ENCODE peak calls at places on chromosomes 11 and 22, in nine cellular contexts. R, K, H, O, X, E, M, C and F are unnamed samples.

GRCh38 chr22:43750751-43751150 is 61.4 kb downstream of the EFCAB6 start:
- DNase-seq in R (no peak), K (no peak), H (no peak), O (no peak), X (no peak), E (no peak), M (no peak), C (no peak), F (no peak)

GRCh38 chr11:46890665-46891064 is 27.7 kb downstream of the LRP4 start:
- DNase-seq in R (no peak), K (no peak), H (no peak), O (no peak), X (no peak), E (no peak), M (no peak), C (no peak), F (no peak)

GRCh38 chr11:126175261-126175885 is 36.1 kb downstream of the RPUSD4 start:
- DNase-seq in R (no peak), K (peak; percentile 28), H (peak; percentile 48), O (no peak), X (no peak), E (no peak), M (no peak), C (peak; percentile 46), F (peak; percentile 94)

GRCh38 chr22:21728270-21728669 is 7.3 kb downstream of the YPEL1 start:
- DNase-seq in R (no peak), K (no peak), H (no peak), O (no peak), X (no peak), E (no peak), M (no peak), C (no peak), F (no peak)

GRCh38 chr11:28835790-28836189 is 727.6 kb downstream of the METTL15 start:
- DNase-seq in R (no peak), K (no peak), H (no peak), O (no peak), X (no peak), E (no peak), M (no peak), C (no peak), F (no peak)

GRCh38 chr11:86440305-86440716 is 65.6 kb downstream of the CCDC81 start:
- DNase-seq in R (no peak), K (peak; percentile 31), H (no peak), O (no peak), X (no peak), E (no peak), M (no peak), C (no peak), F (peak; percentile 52)

GRCh38 chr11:5922749-5923426 is 19.2 kb upstream of the OR56A3 start:
- DNase-seq in R (no peak), K (no peak), H (no peak), O (no peak), X (no peak), E (peak; percentile 2), M (no peak), C (no peak), F (no peak)

GRCh38 chr11:56906683-56907148 is 82.0 kb upstream of the OR5AK2 start:
- DNase-seq in R (peak; percentile 33), K (no peak), H (no peak), O (no peak), X (no peak), E (no peak), M (no peak), C (no peak), F (no peak)

GRCh38 chr11:117044287-117045035 is 53.8 kb downstream of the SIK3 start:
- DNase-seq in R (no peak), K (no peak), H (no peak), O (no peak), X (no peak), E (no peak), M (no peak), C (no peak), F (no peak)

GRCh38 chr11:48083427-48083826 is 103.1 kb downstream of the PTPRJ start:
- DNase-seq in R (no peak), K (no peak), H (no peak), O (no peak), X (no peak), E (no peak), M (no peak), C (no peak), F (no peak)

GRCh38 chr22:35783943-35784614 is 66.4 kb downstream of the APOL5 start:
- DNase-seq in R (peak; percentile 38), K (no peak), H (no peak), O (no peak), X (no peak), E (no peak), M (no peak), C (no peak), F (no peak)

GRCh38 chr11:59219836-59220235 is 7.1 kb upstream of the MPEG1 start:
- DNase-seq in R (no peak), K (no peak), H (no peak), O (no peak), X (no peak), E (no peak), M (no peak), C (no peak), F (no peak)

GRCh38 chr22:19718255-19719054 is 4.2 kb downstream of the SEPTIN5 start:
- DNase-seq in R (no peak), K (no peak), H (no peak), O (no peak), X (no peak), E (no peak), M (no peak), C (no peak), F (no peak)
- TF ChIP-seq POLR2A in R (no peak), K (peak; percentile 28), H (no peak), O (no peak), X (no peak), E (no peak), M (no peak), C (no peak), F (no peak)

GRCh38 chr11:9757809-9758675 is 94.2 kb downstream of the SWAP70 start:
- DNase-seq in R (peak; percentile 92), K (peak; percentile 91), H (peak; percentile 75), O (peak; percentile 88), X (peak; percentile 92), E (peak; percentile 42), M (peak; percentile 89), C (peak; percentile 98), F (peak; percentile 97)

GRCh38 chr11:9756878-9757277 is 93.0 kb downstream of the SWAP70 start:
- DNase-seq in R (no peak), K (no peak), H (no peak), O (no peak), X (no peak), E (no peak), M (no peak), C (no peak), F (no peak)

GRCh38 chr11:9754041-9754471 is 90.2 kb downstream of the SWAP70 start:
- DNase-seq in R (no peak), K (no peak), H (no peak), O (no peak), X (no peak), E (no peak), M (no peak), C (no peak), F (peak; percentile 43)

GRCh38 chr11:9756461-9756860 is 92.6 kb downstream of the SWAP70 start:
- DNase-seq in R (no peak), K (no peak), H (no peak), O (no peak), X (no peak), E (no peak), M (no peak), C (no peak), F (no peak)

DNA sequence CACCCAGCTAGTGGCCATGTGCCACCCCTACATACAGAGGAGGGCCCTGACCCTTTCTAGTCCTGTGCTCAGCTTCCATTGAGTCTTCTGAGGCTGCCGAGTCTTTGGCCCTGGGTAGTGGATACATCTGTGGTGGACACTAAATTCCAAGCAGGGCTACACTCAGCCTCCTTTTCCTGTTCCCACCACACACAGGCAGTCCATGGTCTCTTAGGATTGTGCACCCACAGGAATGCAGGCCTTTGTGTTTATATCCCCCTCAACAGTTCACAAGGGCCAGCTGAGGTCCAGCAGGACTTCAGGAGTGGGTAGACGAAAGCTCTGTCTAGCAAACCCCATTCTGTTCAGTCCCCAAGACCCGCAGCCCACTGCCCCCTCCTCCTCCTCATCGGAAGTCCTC is 91.7 kb downstream of the SWAP70 start:
- DNase-seq in R (no peak), K (no peak), H (no peak), O (no peak), X (no peak), E (no peak), M (no peak), C (no peak), F (no peak)
- H3K4me3 ChIP-seq in R (no peak overlapping the region), K (no peak overlapping the region), H (no peak overlapping the region), O (no peak overlapping the region), X (no peak overlapping the region), E (no peak overlapping the region), M (no peak overlapping the region), C (no peak overlapping the region), F (no peak overlapping the region)

DNA sequence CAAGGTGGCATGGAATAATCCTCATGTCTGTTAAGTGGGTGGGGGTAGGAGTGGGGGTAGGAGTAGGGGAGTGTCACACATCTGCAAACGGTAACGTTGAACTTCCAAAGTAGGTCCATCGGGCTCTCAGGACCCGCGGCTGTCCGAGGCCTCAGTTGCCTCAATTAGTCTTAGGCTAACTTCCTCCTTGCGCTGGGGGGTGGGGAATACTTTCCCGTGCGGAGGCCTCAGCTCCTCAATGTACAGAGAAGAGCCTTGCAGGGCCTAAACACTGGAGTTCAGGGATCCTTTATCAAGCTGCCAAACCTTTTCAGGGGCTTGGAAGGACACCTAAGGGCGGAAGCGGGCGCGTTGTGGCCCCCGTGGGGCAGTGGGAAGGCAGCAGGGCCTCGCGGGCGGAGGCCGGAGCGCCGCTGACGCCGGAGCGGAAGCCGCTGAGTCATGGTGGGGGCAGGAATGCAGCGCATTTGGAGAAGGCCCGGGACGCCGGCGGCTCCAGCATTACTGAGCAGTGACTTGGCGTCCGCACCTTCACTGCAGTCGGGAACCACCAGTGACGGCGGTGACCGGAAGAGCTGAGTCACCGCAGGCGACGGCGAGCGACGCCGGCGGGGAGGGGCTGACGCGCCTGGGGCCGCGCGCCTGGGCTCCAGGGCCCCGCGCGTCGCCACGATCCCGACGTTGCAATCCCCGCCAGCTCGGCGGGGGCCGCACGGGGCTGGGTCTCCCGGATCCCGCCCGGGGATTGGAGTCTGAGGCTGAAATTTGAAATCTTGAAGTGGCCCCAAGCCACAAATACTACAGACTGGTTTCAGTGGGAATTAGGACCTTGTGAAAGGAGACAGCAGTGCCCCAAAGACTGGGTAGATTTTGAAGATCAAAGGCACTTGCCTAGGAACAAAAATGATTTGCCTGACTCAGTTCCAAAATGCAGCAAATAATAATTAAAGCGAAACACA is 20.2 kb upstream of the IPO7 start:
- DNase-seq in R (peak; percentile 92), K (peak; percentile 96), H (peak; percentile 82), O (peak; percentile 96), X (peak; percentile 96), E (peak; percentile 97), M (peak; percentile 95), C (peak; percentile 97), F (peak; percentile 90)
- TF ChIP-seq POLR2A in R (peak; percentile 45), K (peak; percentile 90), H (no peak), O (no peak), X (peak; percentile 80), E (peak; percentile 8), M (peak; percentile 95), C (peak; percentile 65), F (no peak)

DNA sequence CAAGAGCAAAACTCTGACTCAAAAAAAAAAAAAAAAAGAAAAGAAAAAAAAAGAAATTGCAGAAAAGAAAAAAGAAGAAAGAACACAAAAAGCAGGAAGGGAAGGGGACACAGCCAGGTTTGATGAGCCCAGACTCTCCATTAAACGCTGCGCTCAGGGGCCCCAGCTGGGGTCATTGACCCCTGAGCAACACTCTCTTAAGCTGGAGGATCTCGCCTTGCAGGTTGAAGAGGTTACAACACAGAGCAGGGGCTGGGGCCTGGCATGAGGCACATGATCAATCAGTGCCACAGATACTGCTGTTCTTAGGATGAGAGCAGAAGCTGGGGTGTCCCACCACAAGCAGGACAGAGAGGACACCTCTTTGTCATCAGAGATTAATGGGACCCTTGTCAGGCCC is 7.8 kb downstream of the FGF3 start:
- DNase-seq in R (no peak), K (no peak), H (no peak), O (no peak), X (no peak), E (no peak), M (no peak), C (no peak), F (no peak)
- H3K4me3 ChIP-seq in R (no peak overlapping the region), K (no peak overlapping the region), H (no peak overlapping the region), O (no peak overlapping the region), X (no peak overlapping the region), E (no peak overlapping the region), M (no peak overlapping the region), C (no peak overlapping the region), F (no peak overlapping the region)